ENCODE peak calls at places on chromosomes 3 and 15, in five cellular contexts. One of them, this sample, is unnamed.

GRCh38 chr3:81726132-81726531 is 35.3 kb downstream of the GBE1 start:
- DNase-seq in A673: peak
- DNase-seq in Panc1: no peak
- DNase-seq in foreskin fibroblast: no peak
- DNase-seq in stimulated activated CD8-positive, alpha-beta memory T cell treated with anti-CD3 and anti-CD28 coated beads, Interleukin-12 subunit alpha, Interleukin-12 subunit beta, amount 100 ng/mL, for 4 hours: no peak
- DNase-seq in this sample: no peak

GRCh38 chr15:101262551-101262950 is 10.7 kb upstream of the CHSY1 start:
- DNase-seq in Panc1: no peak
- DNase-seq in foreskin fibroblast: no peak
- DNase-seq in A673: no peak
- DNase-seq in stimulated activated CD8-positive, alpha-beta memory T cell treated with anti-CD3 and anti-CD28 coated beads, Interleukin-12 subunit alpha, Interleukin-12 subunit beta, amount 100 ng/mL, for 4 hours: no peak
- DNase-seq in this sample: no peak

GRCh38 chr15:70488002-70488605 is 275.3 kb downstream of the UACA start:
- DNase-seq in foreskin fibroblast: peak
- DNase-seq in A673: peak
- DNase-seq in stimulated activated CD8-positive, alpha-beta memory T cell treated with anti-CD3 and anti-CD28 coated beads, Interleukin-12 subunit alpha, Interleukin-12 subunit beta, amount 100 ng/mL, for 4 hours: peak
- DNase-seq in Panc1: no peak
- DNase-seq in this sample: no peak

GRCh38 chr15:62790531-62790930 is 252.0 kb upstream of the TPM1 start:
- DNase-seq in A673: no peak
- DNase-seq in foreskin fibroblast: no peak
- DNase-seq in Panc1: no peak
- DNase-seq in stimulated activated CD8-positive, alpha-beta memory T cell treated with anti-CD3 and anti-CD28 coated beads, Interleukin-12 subunit alpha, Interleukin-12 subunit beta, amount 100 ng/mL, for 4 hours: no peak
- DNase-seq in this sample: no peak

GRCh38 chr3:147872568-147872967 is 463.4 kb downstream of the ZIC1 start:
- DNase-seq in stimulated activated CD8-positive, alpha-beta memory T cell treated with anti-CD3 and anti-CD28 coated beads, Interleukin-12 subunit alpha, Interleukin-12 subunit beta, amount 100 ng/mL, for 4 hours: no peak
- DNase-seq in foreskin fibroblast: no peak
- DNase-seq in Panc1: no peak
- DNase-seq in A673: no peak
- DNase-seq in this sample: no peak

GRCh38 chr15:26892119-26892518 is 25.3 kb downstream of the GABRA5 start:
- DNase-seq in A673: no peak
- DNase-seq in Panc1: no peak
- DNase-seq in foreskin fibroblast: no peak
- DNase-seq in stimulated activated CD8-positive, alpha-beta memory T cell treated with anti-CD3 and anti-CD28 coated beads, Interleukin-12 subunit alpha, Interleukin-12 subunit beta, amount 100 ng/mL, for 4 hours: no peak
- DNase-seq in this sample: no peak

GRCh38 chr3:176562381-176562780 is 634.9 kb downstream of the TBL1XR1 start:
- DNase-seq in stimulated activated CD8-positive, alpha-beta memory T cell treated with anti-CD3 and anti-CD28 coated beads, Interleukin-12 subunit alpha, Interleukin-12 subunit beta, amount 100 ng/mL, for 4 hours: no peak
- DNase-seq in foreskin fibroblast: no peak
- DNase-seq in Panc1: no peak
- DNase-seq in A673: peak
- DNase-seq in this sample: no peak

GRCh38 chr3:157436583-157437300 is at the start of gene PTX3:
- DNase-seq in stimulated activated CD8-positive, alpha-beta memory T cell treated with anti-CD3 and anti-CD28 coated beads, Interleukin-12 subunit alpha, Interleukin-12 subunit beta, amount 100 ng/mL, for 4 hours: no peak
- DNase-seq in A673: peak
- DNase-seq in Panc1: no peak
- DNase-seq in foreskin fibroblast: peak
- DNase-seq in this sample: peak

GRCh38 chr15:98440917-98441316 is 207.4 kb upstream of the IGF1R start:
- DNase-seq in foreskin fibroblast: no peak
- DNase-seq in stimulated activated CD8-positive, alpha-beta memory T cell treated with anti-CD3 and anti-CD28 coated beads, Interleukin-12 subunit alpha, Interleukin-12 subunit beta, amount 100 ng/mL, for 4 hours: no peak
- DNase-seq in Panc1: no peak
- DNase-seq in A673: no peak
- DNase-seq in this sample: no peak

GRCh38 chr3:12235691-12236090 is 53.2 kb upstream of the PPARG start:
- DNase-seq in Panc1: no peak
- DNase-seq in foreskin fibroblast: no peak
- DNase-seq in stimulated activated CD8-positive, alpha-beta memory T cell treated with anti-CD3 and anti-CD28 coated beads, Interleukin-12 subunit alpha, Interleukin-12 subunit beta, amount 100 ng/mL, for 4 hours: no peak
- DNase-seq in A673: no peak
- DNase-seq in this sample: no peak

GRCh38 chr3:189123595-189124387 is 48.0 kb upstream of the TPRG1 start:
- DNase-seq in A673: no peak
- DNase-seq in stimulated activated CD8-positive, alpha-beta memory T cell treated with anti-CD3 and anti-CD28 coated beads, Interleukin-12 subunit alpha, Interleukin-12 subunit beta, amount 100 ng/mL, for 4 hours: no peak
- DNase-seq in Panc1: no peak
- DNase-seq in foreskin fibroblast: no peak
- DNase-seq in this sample: no peak

GRCh38 chr3:12149029-12149428 is 9.7 kb downstream of the TIMP4 start:
- DNase-seq in stimulated activated CD8-positive, alpha-beta memory T cell treated with anti-CD3 and anti-CD28 coated beads, Interleukin-12 subunit alpha, Interleukin-12 subunit beta, amount 100 ng/mL, for 4 hours: no peak
- DNase-seq in foreskin fibroblast: no peak
- DNase-seq in A673: no peak
- DNase-seq in Panc1: no peak
- DNase-seq in this sample: no peak